ENCODE peak calls at places on chromosomes 11 and 22, in eight cellular contexts. P, H, M, U, I, G, B and X are unnamed samples.

GRCh38 chr11:12683857-12684256 is 9.6 kb downstream of the TEAD1 start:
- DNase-seq in P (no peak), H (no peak), M (peak; percentile 68), U (no peak), I (peak; percentile 71), G (no peak), B (no peak), X (no peak)

GRCh38 chr22:19853879-19854777 is 546 bp downstream of the GNB1L start:
- DNase-seq in P (peak; percentile 33), H (peak; percentile 13), M (no peak), U (peak; percentile 63), I (no peak), G (peak; percentile 46), B (no peak), X (no peak)

GRCh38 chr22:46031965-46032851 is 55.2 kb upstream of the WNT7B start:
- DNase-seq in P (no peak), H (no peak), M (no peak), U (peak; percentile 62), I (no peak), G (no peak), B (no peak), X (no peak)

GRCh38 chr11:19246816-19247215 is 6.1 kb upstream of the E2F8 start:
- DNase-seq in P (no peak), H (no peak), M (no peak), U (no peak), I (no peak), G (no peak), B (no peak), X (no peak)

GRCh38 chr11:116843661-116844060 is 6.2 kb upstream of the APOA1 start:
- DNase-seq in P (no peak), H (no peak), M (no peak), U (peak; percentile 51), I (no peak), G (no peak), B (no peak), X (no peak)

GRCh38 chr11:22539851-22540376 is 85.7 kb downstream of the FANCF start:
- DNase-seq in P (no peak), H (peak; percentile 22), M (peak; percentile 10), U (no peak), I (peak; percentile 43), G (no peak), B (no peak), X (peak; percentile 52)

GRCh38 chr11:116686891-116687290 is 85.9 kb downstream of the BUD13 start:
- DNase-seq in P (no peak), H (no peak), M (no peak), U (no peak), I (no peak), G (no peak), B (no peak), X (no peak)

GRCh38 chr11:45489281-45489906 is 176.0 kb downstream of the CHST1 start:
- DNase-seq in P (no peak), H (no peak), M (no peak), U (no peak), I (no peak), G (no peak), B (no peak), X (no peak)

GRCh38 chr11:125802387-125802786 is 14.5 kb downstream of the PATE3 start:
- DNase-seq in P (no peak), H (no peak), M (no peak), U (no peak), I (no peak), G (no peak), B (no peak), X (no peak)

GRCh38 chr11:42407379-42407778 is 904.4 kb upstream of the API5 start:
- DNase-seq in P (peak; percentile 51), H (no peak), M (no peak), U (no peak), I (peak; percentile 27), G (no peak), B (no peak), X (no peak)

GRCh38 chr11:89458646-89459045 is 32.5 kb downstream of the NOX4 start:
- DNase-seq in P (no peak), H (no peak), M (peak; percentile 12), U (no peak), I (peak; percentile 14), G (no peak), B (no peak), X (no peak)

DNA sequence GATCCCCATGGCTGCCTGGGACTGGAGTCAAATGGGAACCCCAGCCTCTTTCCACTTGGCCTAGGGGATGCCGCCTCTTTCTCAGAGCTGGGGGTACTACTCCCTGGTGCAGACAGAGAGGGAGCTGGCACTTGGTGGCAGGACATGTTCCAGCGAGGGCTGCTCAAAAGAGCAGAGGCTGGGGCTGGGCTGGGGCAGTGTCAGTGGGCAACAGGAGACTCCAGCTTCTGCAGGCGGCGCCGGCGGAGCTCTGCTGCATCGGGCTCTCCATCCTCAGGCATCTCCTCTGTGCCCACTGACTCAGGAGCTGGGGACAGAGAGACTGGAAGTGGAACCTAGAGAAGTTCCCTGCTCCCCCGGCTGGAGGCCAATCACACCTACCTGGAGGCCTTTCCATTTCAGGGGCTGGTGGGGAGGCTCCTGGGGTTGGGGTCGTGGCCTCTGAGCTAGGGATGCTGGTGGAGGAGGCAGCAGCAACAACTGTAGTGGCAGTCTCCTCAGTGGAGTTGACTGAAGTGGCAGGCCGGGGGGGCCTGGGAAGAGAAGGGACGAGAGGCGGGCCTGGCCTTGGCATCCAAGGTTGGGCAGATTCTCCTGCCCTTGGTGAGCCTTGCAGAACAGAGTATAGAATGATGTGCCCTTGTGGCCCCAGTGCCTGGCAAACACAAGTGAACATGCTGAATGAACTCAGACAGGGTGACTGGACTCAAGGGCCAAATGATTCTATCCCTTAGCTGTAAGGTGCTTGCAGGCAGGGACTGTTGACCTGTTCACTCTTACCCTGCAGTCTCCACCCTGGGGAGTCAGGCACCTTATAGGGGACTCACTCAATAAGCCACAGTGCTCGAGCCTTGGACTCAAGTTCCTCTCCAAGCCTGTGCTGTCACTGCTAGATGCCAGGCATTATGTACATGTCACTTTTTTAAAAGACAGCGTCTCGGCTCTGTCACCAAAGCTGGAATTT is 5.9 kb downstream of the SYVN1 start:
- DNase-seq in P (no peak), H (no peak), M (no peak), U (peak; percentile 31), I (no peak), G (no peak), B (no peak), X (no peak)
- H3K27ac ChIP-seq in P (no peak overlapping the region), H (no peak overlapping the region), M (no peak overlapping the region), U (no peak overlapping the region), I (no peak overlapping the region), G (no peak overlapping the region), B (no peak overlapping the region), X (peak overlapping the region; percentile 43)

GRCh38 chr22:29470159-29470855 is 9.7 kb upstream of the NEFH start:
- DNase-seq in P (peak; percentile 73), H (peak; percentile 63), M (no peak), U (no peak), I (peak; percentile 20), G (peak; percentile 70), B (peak; percentile 66), X (peak; percentile 66)
- TF ChIP-seq CTCF in P (peak; percentile 73), H (peak; percentile 75), M (peak; percentile 62), U (peak; percentile 39), I (peak; percentile 57), G (peak; percentile 64), B (peak; percentile 82), X (peak; percentile 90)

GRCh38 chr11:57233702-57234101 is 3.3 kb downstream of the APLNR start:
- DNase-seq in P (no peak), H (no peak), M (no peak), U (no peak), I (no peak), G (no peak), B (no peak), X (no peak)

GRCh38 chr11:57230797-57231538 is 6.1 kb downstream of the APLNR start:
- DNase-seq in P (no peak), H (no peak), M (no peak), U (no peak), I (no peak), G (no peak), B (no peak), X (no peak)

GRCh38 chr11:57230316-57230715 is 6.7 kb downstream of the APLNR start:
- DNase-seq in P (no peak), H (no peak), M (no peak), U (no peak), I (no peak), G (no peak), B (no peak), X (no peak)

GRCh38 chr11:57228600-57228999 is 8.4 kb downstream of the APLNR start:
- DNase-seq in P (no peak), H (no peak), M (no peak), U (no peak), I (no peak), G (no peak), B (no peak), X (no peak)

GRCh38 chr11:57231539-57232253 is 5.4 kb downstream of the APLNR start:
- DNase-seq in P (no peak), H (no peak), M (no peak), U (no peak), I (no peak), G (no peak), B (no peak), X (no peak)
- H3K27ac ChIP-seq in P (no peak overlapping the region), H (no peak overlapping the region), M (no peak overlapping the region), U (no peak overlapping the region), I (no peak overlapping the region), G (peak overlapping the region; percentile 70), B (no peak overlapping the region), X (no peak overlapping the region)

GRCh38 chr11:94877446-94878200 is 95.7 kb downstream of the CWC15 start:
- DNase-seq in P (no peak), H (no peak), M (peak; percentile 66), U (peak; percentile 62), I (peak; percentile 63), G (no peak), B (no peak), X (no peak)

GRCh38 chr11:94879006-94879405 is 94.3 kb downstream of the CWC15 start:
- DNase-seq in P (no peak), H (no peak), M (no peak), U (no peak), I (no peak), G (no peak), B (no peak), X (no peak)

GRCh38 chr11:94873910-94874575 is 99.3 kb downstream of the CWC15 start:
- DNase-seq in P (no peak), H (no peak), M (no peak), U (no peak), I (no peak), G (no peak), B (no peak), X (no peak)

GRCh38 chr11:94876222-94876621 is 97.1 kb downstream of the CWC15 start:
- DNase-seq in P (no peak), H (no peak), M (no peak), U (no peak), I (no peak), G (no peak), B (no peak), X (no peak)

DNA sequence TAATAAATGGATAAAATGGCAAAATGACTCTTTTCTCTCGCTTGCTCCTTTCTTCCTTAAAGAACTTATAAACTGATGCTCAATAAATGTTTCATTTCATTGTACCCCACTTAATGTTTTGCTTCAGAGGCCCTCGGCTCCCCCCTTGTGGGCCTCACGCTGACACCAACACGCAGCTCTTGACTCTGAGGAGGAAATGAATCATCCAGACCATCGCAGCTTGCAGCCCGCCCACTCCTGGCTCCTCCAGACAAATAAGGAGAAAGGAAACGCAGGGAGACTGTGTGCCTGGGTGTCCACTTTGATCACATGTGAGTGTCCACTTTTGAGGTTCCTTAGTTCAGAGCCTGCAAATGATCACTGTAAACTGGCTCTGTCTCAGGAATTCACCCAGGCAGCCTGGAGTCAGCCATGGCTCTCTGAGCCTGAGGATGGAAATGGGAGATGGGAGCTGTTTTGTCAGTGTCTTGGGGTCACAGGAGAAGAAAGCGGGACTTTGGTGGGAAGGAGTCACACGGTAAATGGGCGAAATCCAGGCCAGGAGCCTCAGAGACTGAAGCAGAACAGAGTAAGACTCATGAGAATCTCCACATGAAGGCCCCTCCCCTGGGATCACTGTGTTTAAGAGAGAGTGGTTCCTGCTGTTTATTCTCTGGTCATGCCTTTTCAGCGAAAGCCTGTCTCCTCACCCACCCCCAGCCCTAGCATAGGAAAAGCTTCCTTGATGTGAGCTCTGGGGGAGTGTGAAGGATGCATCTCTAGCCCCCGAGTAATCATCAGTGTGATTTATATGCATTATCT is 96.5 kb downstream of the CWC15 start:
- DNase-seq in P (peak; percentile 50), H (peak; percentile 76), M (peak; percentile 96), U (peak; percentile 87), I (peak; percentile 97), G (peak; percentile 62), B (peak; percentile 64), X (peak; percentile 88)
- TF ChIP-seq CTCF in P (no peak), H (no peak), M (peak; percentile 15), U (no peak), I (peak; percentile 38), G (no peak), B (peak; percentile 19), X (no peak)